ENCODE peak calls at places on chromosomes 4 and X, in eight cellular contexts. I is activated CD4-positive, alpha-beta T cell treated with anti-CD3 and anti-CD28 coated beads, Interleukin-2, amount 50 U/mL, for 4 hours; H is caudate nucleus; W is RPMI7951; Q is Caki2; T is mesendoderm; X is globus pallidus; J is cardiac muscle cell. F is an unnamed sample.

GRCh38 chr4:8315343-8316250 is 46.0 kb downstream of the HTRA3 start:
- DNase-seq in W (peak; percentile 81), T (peak; percentile 81), I (no peak), Q (peak; percentile 95), H (no peak), J (peak; percentile 87), X (no peak), F (peak; percentile 84)

GRCh38 chr4:48472794-48473193 is 10.3 kb upstream of the SLC10A4 start:
- DNase-seq in I (no peak), Q (no peak), X (no peak), J (no peak), T (no peak), H (no peak), W (no peak), F (no peak)

GRCh38 chrX:80766916-80767315 is 42.8 kb downstream of the BRWD3 start:
- DNase-seq in T (peak; percentile 0), Q (no peak), X (no peak), I (no peak), J (no peak), H (no peak), W (no peak), F (no peak)

GRCh38 chr4:184644553-184645307 is 4.5 kb downstream of the CASP3 start:
- DNase-seq in H (no peak), X (no peak), I (no peak), T (peak; percentile 73), J (no peak), W (no peak), Q (peak; percentile 70), F (peak; percentile 13)

GRCh38 chr4:136412708-136413107 is 1119.6 kb downstream of the PCDH18 start:
- DNase-seq in I (no peak), H (no peak), T (no peak), Q (no peak), W (no peak), J (peak; percentile 27), X (no peak), F (peak; percentile 47)

GRCh38 chr4:118842055-118842454 is 6.1 kb upstream of the SEC24D start:
- DNase-seq in I (no peak), H (no peak), W (peak; percentile 39), Q (no peak), J (no peak), X (no peak), T (no peak), F (peak; percentile 92)

GRCh38 chr4:156763511-156763910 is 208.1 kb downstream of the PDGFC start:
- DNase-seq in J (peak; percentile 37), H (no peak), X (no peak), Q (no peak), W (peak; percentile 50), I (no peak), T (no peak), F (no peak)

GRCh38 chr4:61200991-61201526 is 933 bp downstream of the ADGRL3 start:
- DNase-seq in W (no peak), I (no peak), T (peak; percentile 74), J (peak; percentile 52), X (peak; percentile 68), H (peak; percentile 18), Q (no peak), F (peak; percentile 28)

GRCh38 chr4:73341454-73341853 is 62.6 kb upstream of the ALB start:
- DNase-seq in J (peak; percentile 83), T (peak; percentile 84), W (peak; percentile 54), I (no peak), H (no peak), X (peak; percentile 76), Q (peak; percentile 45), F (peak; percentile 53)

GRCh38 chrX:12877386-12877785 is 10.5 kb downstream of the TLR7 start:
- DNase-seq in Q (peak; percentile 1), H (no peak), T (no peak), I (no peak), W (peak; percentile 13), J (no peak), X (no peak), F (no peak)

GRCh38 chr4:132227349-132228165 is 921.5 kb upstream of the PCDH10 start:
- DNase-seq in T (peak; percentile 73), I (no peak), H (no peak), X (no peak), W (peak; percentile 45), J (peak; percentile 62), Q (no peak), F (peak; percentile 76)

GRCh38 chr4:108751321-108751720 is 11.5 kb downstream of the ETNPPL start:
- DNase-seq in I (no peak), H (no peak), X (no peak), Q (no peak), W (no peak), T (no peak), J (no peak), F (no peak)

GRCh38 chr4:165433529-165433928 is 54.7 kb downstream of the CPE start:
- DNase-seq in I (no peak), Q (no peak), X (no peak), T (no peak), J (no peak), H (no peak), W (no peak), F (no peak)

GRCh38 chrX:68829594-68830485 is 1.0 kb downstream of the EFNB1 start:
- DNase-seq in J (peak; percentile 45), T (no peak), H (no peak), Q (no peak), W (peak; percentile 31), X (no peak), I (no peak), F (no peak)

GRCh38 chrX:72247206-72247944 is 8.5 kb upstream of the ERCC6L start:
- DNase-seq in T (no peak), H (no peak), Q (no peak), J (peak; percentile 60), W (peak; percentile 65), I (no peak), X (no peak), F (no peak)

GRCh38 chrX:78708830-78709229 is 38.7 kb upstream of the LPAR4 start:
- DNase-seq in X (no peak), I (no peak), W (no peak), Q (no peak), T (no peak), H (no peak), J (no peak), F (no peak)

GRCh38 chr4:8322794-8323704 is 53.5 kb downstream of the HTRA3 start:
- DNase-seq in W (no peak), I (no peak), J (no peak), X (no peak), Q (no peak), H (no peak), T (peak; percentile 51), F (no peak)

GRCh38 chrX:47649302-47649701 is 1.1 kb downstream of the ELK1 start:
- DNase-seq in T (no peak), I (no peak), H (no peak), X (no peak), J (peak; percentile 18), W (no peak), Q (no peak), F (no peak)

GRCh38 chr4:85777908-85778808 is 303.2 kb downstream of the ARHGAP24 start:
- DNase-seq in T (peak; percentile 29), J (peak; percentile 38), I (no peak), Q (no peak), X (no peak), W (peak; percentile 39), H (no peak), F (peak; percentile 49)

GRCh38 chrX:70026112-70026850 is 23.5 kb downstream of the AWAT2 start:
- DNase-seq in I (no peak), Q (no peak), T (no peak), J (peak; percentile 60), H (no peak), X (no peak), W (peak; percentile 16), F (peak; percentile 77)

GRCh38 chr4:153789741-153790651 is 1.1 kb upstream of the SFRP2 start:
- DNase-seq in W (peak; percentile 63), J (no peak), Q (no peak), X (no peak), H (no peak), T (peak; percentile 93), I (no peak), F (no peak)

GRCh38 chrX:53188763-53189162 is 36.2 kb downstream of the KDM5C start:
- DNase-seq in W (no peak), J (no peak), X (no peak), T (peak; percentile 23), Q (no peak), H (no peak), I (no peak), F (peak; percentile 6)

GRCh38 chrX:152873361-152873760 is 24.5 kb upstream of the ZNF185 start:
- DNase-seq in W (no peak), I (no peak), X (no peak), T (no peak), H (no peak), Q (no peak), J (no peak), F (no peak)